ENCODE peak calls at places on chromosomes 2 and 18, in seven cellular contexts. N, Y, K, R, P, C and T are unnamed samples.

GRCh38 chr2:232377319-232377718 is 1.2 kb upstream of the ALPP start:
- DNase-seq in N (no peak), Y (no peak), K (no peak), R (no peak), P (no peak), C (peak; percentile 13), T (no peak)

GRCh38 chr18:8730080-8730827 is 24.9 kb downstream of the MTCL1 start:
- DNase-seq in N (peak; percentile 96), Y (peak; percentile 78), K (peak; percentile 83), R (peak; percentile 76), P (peak; percentile 79), C (peak; percentile 72), T (peak; percentile 76)

GRCh38 chr2:152460567-152460966 is 125.6 kb downstream of the FMNL2 start:
- DNase-seq in N (no peak), Y (no peak), K (no peak), R (no peak), P (no peak), C (no peak), T (no peak)

GRCh38 chr18:36828157-36828629 is 609 bp downstream of the TPGS2 start:
- DNase-seq in N (peak; percentile 6), Y (no peak), K (peak; percentile 23), R (peak; percentile 55), P (peak; percentile 58), C (no peak), T (peak; percentile 5)

GRCh38 chr18:23822590-23823385 is 133.5 kb downstream of the LAMA3 start:
- DNase-seq in N (peak; percentile 23), Y (no peak), K (no peak), R (no peak), P (no peak), C (no peak), T (no peak)

GRCh38 chr2:85468704-85469349 is 50.3 kb downstream of the SH2D6 start:
- DNase-seq in N (peak; percentile 95), Y (no peak), K (no peak), R (peak; percentile 56), P (peak; percentile 92), C (no peak), T (no peak)

GRCh38 chr2:204542967-204543608 is 2.2 kb upstream of the PARD3B start:
- DNase-seq in N (no peak), Y (no peak), K (no peak), R (no peak), P (no peak), C (no peak), T (no peak)

GRCh38 chr2:121634354-121635307 is 14.6 kb downstream of the CLASP1 start:
- DNase-seq in N (peak; percentile 95), Y (no peak), K (no peak), R (no peak), P (no peak), C (no peak), T (no peak)

GRCh38 chr2:185145316-185146121 is 547.2 kb downstream of the ZNF804A start:
- DNase-seq in N (no peak), Y (no peak), K (no peak), R (peak; percentile 5), P (no peak), C (no peak), T (no peak)

GRCh38 chr18:10009321-10010144 is 95.7 kb downstream of the VAPA start:
- DNase-seq in N (no peak), Y (no peak), K (no peak), R (no peak), P (no peak), C (no peak), T (no peak)

GRCh38 chr2:63903003-63903402 is 61.3 kb downstream of the UGP2 start:
- DNase-seq in N (no peak), Y (no peak), K (no peak), R (no peak), P (no peak), C (no peak), T (no peak)

GRCh38 chr2:189441709-189442074 is 418 bp downstream of the WDR75 start:
- DNase-seq in N (no peak), Y (no peak), K (no peak), R (no peak), P (no peak), C (no peak), T (no peak)

GRCh38 chr2:72963423-72964145 is 46.3 kb downstream of the EMX1 start:
- DNase-seq in N (no peak), Y (no peak), K (no peak), R (peak; percentile 23), P (no peak), C (no peak), T (no peak)

GRCh38 chr2:218621007-218621406 is 13.3 kb downstream of the PLCD4 start:
- DNase-seq in N (no peak), Y (no peak), K (no peak), R (no peak), P (no peak), C (no peak), T (no peak)

GRCh38 chr18:22214731-22215528 is 45.5 kb downstream of the GATA6 start:
- DNase-seq in N (peak; percentile 65), Y (no peak), K (no peak), R (no peak), P (no peak), C (no peak), T (no peak)

GRCh38 chr18:10912790-10913560 is 236.4 kb downstream of the PIEZO2 start:
- DNase-seq in N (no peak), Y (no peak), K (peak; percentile 33), R (peak; percentile 40), P (no peak), C (no peak), T (peak; percentile 13)

GRCh38 chr2:209577376-209578357 is 153.8 kb downstream of the MAP2 start:
- DNase-seq in N (peak; percentile 62), Y (no peak), K (no peak), R (peak; percentile 32), P (no peak), C (no peak), T (no peak)

GRCh38 chr18:63492851-63493250 is 16.1 kb downstream of the SERPINB5 start:
- DNase-seq in N (no peak), Y (no peak), K (no peak), R (no peak), P (no peak), C (no peak), T (no peak)

GRCh38 chr2:101464841-101465240 is 10.1 kb downstream of the RFX8 start:
- DNase-seq in N (peak; percentile 48), Y (no peak), K (no peak), R (no peak), P (no peak), C (no peak), T (no peak)

GRCh38 chr18:31301201-31301655 is 16.7 kb upstream of the DSG1 start:
- DNase-seq in N (no peak), Y (no peak), K (no peak), R (peak; percentile 34), P (no peak), C (no peak), T (no peak)

GRCh38 chr2:39523308-39524044 is 86.4 kb upstream of the MAP4K3 start:
- DNase-seq in N (peak; percentile 91), Y (no peak), K (no peak), R (no peak), P (no peak), C (no peak), T (no peak)

GRCh38 chr2:134406311-134406710 is 152.4 kb downstream of the MGAT5 start:
- DNase-seq in N (peak; percentile 83), Y (no peak), K (no peak), R (no peak), P (no peak), C (no peak), T (no peak)

GRCh38 chr2:134407154-134407890 is 153.4 kb downstream of the MGAT5 start:
- DNase-seq in N (peak; percentile 38), Y (no peak), K (no peak), R (no peak), P (no peak), C (no peak), T (no peak)

GRCh38 chr2:134408386-134408785 is 154.5 kb downstream of the MGAT5 start:
- DNase-seq in N (peak; percentile 35), Y (no peak), K (no peak), R (no peak), P (no peak), C (no peak), T (no peak)

GRCh38 chr2:134405641-134406081 is 151.8 kb downstream of the MGAT5 start:
- DNase-seq in N (peak; percentile 40), Y (no peak), K (no peak), R (no peak), P (no peak), C (no peak), T (no peak)

DNA sequence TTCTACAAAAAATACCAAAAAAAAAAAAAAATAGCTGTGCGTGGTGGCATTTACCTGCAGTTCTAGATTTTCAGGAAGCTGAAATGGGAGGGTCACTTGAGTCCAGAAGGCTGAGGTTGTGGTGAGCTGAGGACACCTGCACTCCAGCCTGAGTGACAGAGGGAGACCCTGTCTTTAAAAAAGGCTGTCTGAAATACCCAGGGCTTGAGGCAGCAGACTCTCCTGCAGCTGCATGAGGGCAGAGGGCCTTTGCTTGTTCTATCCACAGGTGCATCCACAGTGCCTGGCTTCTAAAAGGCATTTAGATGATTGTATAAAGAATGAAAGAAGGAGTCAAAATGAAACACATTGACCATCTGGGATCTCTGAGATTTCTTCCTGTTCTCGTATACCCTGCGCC is 152.8 kb downstream of the MGAT5 start:
- DNase-seq in N (no peak), Y (no peak), K (no peak), R (no peak), P (no peak), C (no peak), T (no peak)
- H3K4me1 ChIP-seq in N (peaks cover 49% of the 10 kb centered on the region), Y (no peaks in the 10 kb centered on the region), K (peaks cover 11% of the 10 kb centered on the region), R (peaks cover 15% of the 10 kb centered on the region), P (peaks cover 7% of the 10 kb centered on the region), C (peaks cover 5% of the 10 kb centered on the region), T (peaks cover 85% of the 10 kb centered on the region)

DNA sequence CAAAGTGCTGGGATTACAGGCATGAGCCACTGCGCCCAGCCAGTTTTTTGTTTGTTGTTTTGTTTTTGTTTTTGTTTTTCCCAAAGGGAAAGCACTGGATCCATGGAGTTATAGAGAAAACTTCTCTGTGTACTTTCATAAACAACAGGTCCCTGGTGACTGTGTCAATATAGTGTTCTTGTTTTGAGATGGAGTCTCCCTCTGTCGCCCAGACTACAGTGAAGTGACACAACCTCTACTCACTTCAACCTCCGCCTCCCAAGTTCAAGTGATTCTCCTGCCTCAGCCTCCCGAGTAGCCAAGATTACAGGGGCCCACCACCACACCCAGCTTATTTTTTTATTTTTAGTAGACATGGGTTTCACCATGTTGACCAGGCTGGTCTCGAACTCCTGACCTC is 16.5 kb downstream of the USP34 start:
- DNase-seq in N (no peak), Y (no peak), K (no peak), R (no peak), P (no peak), C (no peak), T (no peak)
- H3K4me1 ChIP-seq in N (no peaks in the 10 kb centered on the region), Y (no peaks in the 10 kb centered on the region), K (peaks cover 11% of the 10 kb centered on the region), R (peaks cover 7% of the 10 kb centered on the region), P (no peaks in the 10 kb centered on the region), C (peaks cover 11% of the 10 kb centered on the region), T (peaks cover 47% of the 10 kb centered on the region)

DNA sequence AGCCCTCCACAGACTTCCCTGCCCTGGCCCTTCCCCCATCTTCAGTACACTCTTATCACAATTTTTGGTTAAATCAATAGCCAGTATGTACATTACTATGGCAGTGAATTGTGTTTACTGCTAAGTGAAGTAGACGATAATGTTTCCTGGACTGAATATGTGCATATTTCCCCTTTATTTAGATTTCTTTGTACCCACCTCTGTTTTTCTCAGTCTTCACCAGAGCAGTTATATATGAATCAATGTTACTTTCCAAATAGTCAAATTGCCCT is 97.0 kb upstream of the HS6ST1 start:
- DNase-seq in N (no peak), Y (no peak), K (no peak), R (no peak), P (no peak), C (no peak), T (no peak)
- H3K4me1 ChIP-seq in N (no peaks in the 10 kb centered on the region), Y (no peaks in the 10 kb centered on the region), K (no peaks in the 10 kb centered on the region), R (no peaks in the 10 kb centered on the region), P (no peaks in the 10 kb centered on the region), C (peaks cover 5% of the 10 kb centered on the region), T (no peaks in the 10 kb centered on the region)

GRCh38 chr2:119428488-119429224 is 3.0 kb upstream of the TMEM37 start:
- DNase-seq in N (no peak), Y (no peak), K (peak; percentile 45), R (no peak), P (no peak), C (no peak), T (no peak)
- H3K4me1 ChIP-seq in N (peaks cover 5% of the 10 kb centered on the region), Y (no peaks in the 10 kb centered on the region), K (peaks cover 22% of the 10 kb centered on the region), R (peaks cover 75% of the 10 kb centered on the region), P (no peaks in the 10 kb centered on the region), C (peaks cover 8% of the 10 kb centered on the region), T (peaks cover 26% of the 10 kb centered on the region)